ENCODE peak calls at places on chromosomes 2 and 18, in eight cellular contexts. E, O, G, L, S, X, W and H are unnamed samples.

GRCh38 chr2:100214265-100214961 is 72.0 kb upstream of the AFF3 start:
- DNase-seq in E (no peak), O (no peak), G (peak; percentile 24), L (no peak), S (peak; percentile 33), X (no peak), W (no peak), H (no peak)

GRCh38 chr2:242012956-242013764 is 143.6 kb downstream of the RTP5 start:
- DNase-seq in E (no peak), O (no peak), G (no peak), L (no peak), S (no peak), X (no peak), W (no peak), H (no peak)

GRCh38 chr18:4068552-4069158 is 386.5 kb downstream of the DLGAP1 start:
- DNase-seq in E (peak; percentile 30), O (peak; percentile 4), G (peak; percentile 13), L (peak; percentile 37), S (peak; percentile 42), X (peak; percentile 19), W (peak; percentile 60), H (peak; percentile 10)

GRCh38 chr18:62979900-62980299 is 264.6 kb downstream of the PHLPP1 start:
- DNase-seq in E (no peak), O (no peak), G (no peak), L (no peak), S (peak; percentile 23), X (no peak), W (no peak), H (no peak)

GRCh38 chr18:63676526-63676925 is 14.8 kb upstream of the SERPINB3 start:
- DNase-seq in E (no peak), O (no peak), G (no peak), L (peak; percentile 5), S (no peak), X (no peak), W (peak; percentile 12), H (no peak)

GRCh38 chr2:53724511-53724910 is 43.1 kb upstream of the CHAC2 start:
- DNase-seq in E (no peak), O (peak; percentile 23), G (no peak), L (no peak), S (peak; percentile 29), X (no peak), W (peak; percentile 60), H (peak; percentile 15)

GRCh38 chr18:40529478-40529877 is 1425.6 kb upstream of the PIK3C3 start:
- DNase-seq in E (no peak), O (no peak), G (no peak), L (no peak), S (peak; percentile 14), X (no peak), W (peak; percentile 14), H (no peak)

GRCh38 chr2:5539281-5540211 is 152.6 kb upstream of the SOX11 start:
- DNase-seq in E (no peak), O (no peak), G (no peak), L (peak; percentile 24), S (peak; percentile 20), X (no peak), W (no peak), H (no peak)

GRCh38 chr2:28393115-28393836 is 618 bp downstream of the FOSL2 start:
- DNase-seq in E (no peak), O (peak; percentile 80), G (peak; percentile 60), L (peak; percentile 77), S (peak; percentile 73), X (no peak), W (peak; percentile 60), H (no peak)

GRCh38 chr2:168604252-168604651 is 148.2 kb downstream of the CERS6 start:
- DNase-seq in E (no peak), O (no peak), G (no peak), L (no peak), S (no peak), X (no peak), W (peak; percentile 31), H (no peak)

GRCh38 chr2:206164261-206164862 is 4.7 kb downstream of the EEF1B2 start:
- DNase-seq in E (no peak), O (peak; percentile 26), G (peak; percentile 13), L (peak; percentile 46), S (peak; percentile 59), X (peak; percentile 47), W (peak; percentile 51), H (no peak)

GRCh38 chr2:69966496-69966895 is 5.1 kb upstream of the ASPRV1 start:
- DNase-seq in E (no peak), O (no peak), G (no peak), L (no peak), S (no peak), X (no peak), W (no peak), H (no peak)

GRCh38 chr2:1572638-1573037 is 159.4 kb downstream of the TPO start:
- DNase-seq in E (no peak), O (peak; percentile 41), G (no peak), L (no peak), S (peak; percentile 26), X (no peak), W (peak; percentile 92), H (peak; percentile 66)

GRCh38 chr2:233912799-233913423 is 4.3 kb upstream of the TRPM8 start:
- DNase-seq in E (peak; percentile 12), O (peak; percentile 26), G (no peak), L (peak; percentile 58), S (peak; percentile 42), X (no peak), W (peak; percentile 35), H (no peak)

GRCh38 chr18:49747876-49748275 is 65.5 kb downstream of the ACAA2 start:
- DNase-seq in E (no peak), O (no peak), G (no peak), L (peak; percentile 54), S (peak; percentile 58), X (no peak), W (no peak), H (no peak)

DNA sequence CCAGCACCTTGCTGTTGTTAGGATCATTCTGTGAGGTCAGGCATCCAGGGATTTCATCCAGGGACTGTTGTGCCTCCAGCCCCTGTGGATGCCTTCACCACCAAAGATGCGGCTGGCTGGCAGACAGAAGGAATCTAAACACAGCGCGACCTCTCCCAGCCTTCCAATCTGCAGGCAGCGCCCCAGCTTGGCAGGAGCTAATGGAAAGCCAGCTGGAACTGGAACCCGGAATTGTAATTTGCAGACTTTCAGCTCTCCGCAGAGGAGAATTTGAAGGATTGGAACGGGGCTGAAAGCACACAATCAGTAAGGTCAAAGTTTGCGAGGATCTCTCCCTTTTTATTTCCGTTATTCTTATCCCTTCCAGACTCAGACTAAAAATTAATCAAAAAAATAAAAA is 127.8 kb downstream of the TRIB2 start:
- DNase-seq in E (no peak), O (no peak), G (no peak), L (no peak), S (no peak), X (no peak), W (no peak), H (no peak)
- H3K4me3 ChIP-seq in E (no peak overlapping the region), O (no peak overlapping the region), G (no peak overlapping the region), L (no peak overlapping the region), S (no peak overlapping the region), X (no peak overlapping the region), W (no peak overlapping the region), H (no peak overlapping the region)

GRCh38 chr2:181308731-181309130 is 148.5 kb upstream of the ITGA4 start:
- DNase-seq in E (no peak), O (no peak), G (no peak), L (no peak), S (no peak), X (no peak), W (no peak), H (no peak)
- H3K4me3 ChIP-seq in E (no peak overlapping the region), O (no peak overlapping the region), G (no peak overlapping the region), L (no peak overlapping the region), S (no peak overlapping the region), X (no peak overlapping the region), W (no peak overlapping the region), H (no peak overlapping the region)

GRCh38 chr2:74845991-74846390 is 12.1 kb downstream of the HK2 start:
- DNase-seq in E (no peak), O (no peak), G (no peak), L (no peak), S (no peak), X (no peak), W (peak; percentile 59), H (no peak)

GRCh38 chr2:74846481-74846880 is 12.6 kb downstream of the HK2 start:
- DNase-seq in E (no peak), O (no peak), G (no peak), L (no peak), S (no peak), X (no peak), W (no peak), H (no peak)

GRCh38 chr2:74847075-74847858 is 13.3 kb downstream of the HK2 start:
- DNase-seq in E (no peak), O (no peak), G (no peak), L (no peak), S (no peak), X (no peak), W (peak; percentile 20), H (no peak)

GRCh38 chr2:74850816-74851566 is 17.1 kb downstream of the HK2 start:
- DNase-seq in E (no peak), O (peak; percentile 62), G (no peak), L (no peak), S (no peak), X (no peak), W (no peak), H (no peak)

DNA sequence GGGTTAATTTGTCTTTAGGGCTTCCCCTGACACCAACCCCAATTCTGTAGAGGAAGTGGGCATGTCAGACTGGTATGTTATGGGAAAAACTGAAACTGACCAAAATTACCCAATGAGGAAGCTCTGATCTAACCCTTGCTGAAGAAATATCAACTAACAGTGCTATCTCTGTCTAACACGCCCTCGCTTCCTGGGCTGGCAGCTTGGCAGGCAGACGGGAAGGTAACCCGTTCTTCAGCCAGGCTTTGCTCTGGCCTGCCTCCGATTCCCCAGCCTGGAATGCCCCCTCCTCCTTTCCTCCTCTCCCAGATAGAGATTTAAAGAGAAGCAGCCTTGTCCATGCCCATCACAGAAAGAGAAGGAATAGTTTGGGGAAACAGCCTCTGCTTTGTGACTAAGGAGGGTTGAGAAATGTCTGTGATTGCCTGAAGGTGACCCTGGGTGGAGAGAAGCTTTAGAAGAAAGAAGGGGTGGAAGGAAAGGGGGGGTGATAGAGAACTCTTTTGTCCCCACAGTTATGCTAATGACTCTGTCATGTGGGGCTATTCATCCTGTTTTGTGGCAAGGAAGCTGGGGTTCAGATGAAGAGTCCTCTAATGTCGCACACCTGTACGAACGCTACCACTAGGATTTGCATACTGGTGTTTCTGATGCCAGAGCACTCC is 15.4 kb downstream of the HK2 start:
- DNase-seq in E (no peak), O (no peak), G (peak; percentile 64), L (peak; percentile 74), S (no peak), X (peak; percentile 35), W (no peak), H (no peak)
- H3K4me3 ChIP-seq in E (no peak overlapping the region), O (no peak overlapping the region), G (no peak overlapping the region), L (no peak overlapping the region), S (no peak overlapping the region), X (no peak overlapping the region), W (no peak overlapping the region), H (no peak overlapping the region)

DNA sequence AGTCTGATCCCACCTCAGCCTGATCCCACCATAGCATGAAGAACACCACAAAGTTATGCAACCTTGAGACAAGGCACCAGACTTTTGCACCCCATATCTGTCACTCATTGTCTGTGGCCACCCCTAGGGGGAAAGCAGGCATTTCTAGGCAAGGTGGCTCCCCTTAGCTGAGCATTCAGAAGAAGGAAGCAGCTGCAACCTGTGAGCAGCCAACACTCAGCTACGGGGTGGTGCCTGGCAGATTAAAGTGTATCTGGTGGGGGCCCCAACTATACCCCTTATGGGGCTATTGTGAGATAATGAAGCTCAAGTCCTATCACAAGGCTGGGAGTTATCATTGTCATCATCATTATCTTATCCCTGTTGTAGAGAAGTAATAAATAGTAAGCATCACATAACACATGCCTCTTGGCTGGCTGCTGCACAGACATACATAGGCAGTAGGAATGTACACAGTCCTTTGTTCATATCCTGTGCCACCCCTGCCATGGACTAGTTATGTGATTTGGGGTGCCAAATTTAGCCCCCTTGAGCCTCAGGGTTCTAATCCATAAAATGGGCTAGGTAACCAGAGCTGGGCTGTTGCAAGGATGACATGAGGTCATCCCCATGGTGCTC is 20.6 kb upstream of the TMEM163 start:
- DNase-seq in E (no peak), O (no peak), G (no peak), L (no peak), S (no peak), X (no peak), W (no peak), H (no peak)
- H3K4me3 ChIP-seq in E (no peak overlapping the region), O (no peak overlapping the region), G (no peak overlapping the region), L (no peak overlapping the region), S (no peak overlapping the region), X (no peak overlapping the region), W (no peak overlapping the region), H (no peak overlapping the region)